ENCODE peak calls at places on chromosomes 6 and 20, in eight cellular contexts. T, O, V, K, D, A, Y and E are unnamed samples.

GRCh38 chr20:51678041-51678697 is 90.0 kb downstream of the ATP9A start:
- DNase-seq in T (no peak), O (peak; percentile 12), V (no peak), K (no peak), D (no peak), A (no peak), Y (peak; percentile 60), E (no peak)

GRCh38 chr6:51554029-51554428 is 533.4 kb downstream of the PKHD1 start:
- DNase-seq in T (no peak), O (no peak), V (no peak), K (no peak), D (no peak), A (no peak), Y (no peak), E (no peak)

GRCh38 chr20:51460569-51461265 is 81.8 kb downstream of the NFATC2 start:
- DNase-seq in T (peak; percentile 76), O (no peak), V (no peak), K (no peak), D (no peak), A (no peak), Y (no peak), E (no peak)

GRCh38 chr6:128847481-128848168 is 35.3 kb upstream of the LAMA2 start:
- DNase-seq in T (no peak), O (no peak), V (no peak), K (no peak), D (no peak), A (no peak), Y (no peak), E (no peak)

GRCh38 chr6:107532707-107533106 is 42.8 kb downstream of the SOBP start:
- DNase-seq in T (no peak), O (no peak), V (peak; percentile 51), K (no peak), D (no peak), A (no peak), Y (peak; percentile 64), E (no peak)

GRCh38 chr20:58870293-58871014 is 17.9 kb downstream of the GNAS start:
- DNase-seq in T (peak; percentile 84), O (no peak), V (peak; percentile 57), K (no peak), D (peak; percentile 80), A (peak; percentile 78), Y (peak; percentile 81), E (peak; percentile 93)

GRCh38 chr20:35523298-35523888 is 6.1 kb downstream of the C20orf173 start:
- DNase-seq in T (no peak), O (no peak), V (no peak), K (no peak), D (no peak), A (no peak), Y (no peak), E (peak; percentile 77)

GRCh38 chr6:80205404-80205803 is 98.9 kb downstream of the BCKDHB start:
- DNase-seq in T (no peak), O (no peak), V (no peak), K (no peak), D (no peak), A (no peak), Y (no peak), E (peak; percentile 3)

GRCh38 chr6:2661651-2662050 is 89.1 kb downstream of the MYLK4 start:
- DNase-seq in T (no peak), O (no peak), V (no peak), K (no peak), D (no peak), A (no peak), Y (no peak), E (no peak)

GRCh38 chr6:77633993-77634392 is 18.8 kb upstream of the MEI4 start:
- DNase-seq in T (no peak), O (peak; percentile 81), V (no peak), K (no peak), D (no peak), A (no peak), Y (no peak), E (no peak)

GRCh38 chr20:35595456-35595855 is 20.2 kb upstream of the SPAG4 start:
- DNase-seq in T (peak; percentile 64), O (no peak), V (no peak), K (no peak), D (no peak), A (peak; percentile 24), Y (no peak), E (no peak)

GRCh38 chr20:46062621-46063020 is 27.1 kb downstream of the NCOA5 start:
- DNase-seq in T (no peak), O (no peak), V (no peak), K (no peak), D (no peak), A (no peak), Y (no peak), E (no peak)

GRCh38 chr6:2695464-2696095 is 55.1 kb downstream of the MYLK4 start:
- DNase-seq in T (no peak), O (no peak), V (no peak), K (peak; percentile 36), D (peak; percentile 28), A (no peak), Y (no peak), E (no peak)

GRCh38 chr6:3540253-3540820 is 83.5 kb upstream of the SLC22A23 start:
- DNase-seq in T (no peak), O (no peak), V (no peak), K (no peak), D (no peak), A (no peak), Y (no peak), E (no peak)

GRCh38 chr6:24357336-24358218 is at the start of gene DCDC2:
- DNase-seq in T (peak; percentile 78), O (peak; percentile 22), V (no peak), K (no peak), D (peak; percentile 9), A (peak; percentile 89), Y (peak; percentile 62), E (peak; percentile 98)

GRCh38 chr6:56101141-56101553 is 146.2 kb downstream of the COL21A1 start:
- DNase-seq in T (no peak), O (peak; percentile 97), V (no peak), K (peak; percentile 41), D (no peak), A (no peak), Y (no peak), E (no peak)

GRCh38 chr6:105879902-105880547 is 206.1 kb upstream of the PRDM1 start:
- DNase-seq in T (peak; percentile 80), O (no peak), V (no peak), K (no peak), D (no peak), A (no peak), Y (no peak), E (no peak)

GRCh38 chr6:19664878-19665715 is 172.1 kb upstream of the ID4 start:
- DNase-seq in T (no peak), O (peak; percentile 20), V (no peak), K (no peak), D (no peak), A (no peak), Y (no peak), E (no peak)

GRCh38 chr20:14582855-14583254 is 245.4 kb upstream of the FLRT3 start:
- DNase-seq in T (no peak), O (no peak), V (no peak), K (no peak), D (no peak), A (no peak), Y (no peak), E (no peak)

GRCh38 chr6:123208111-123208510 is 212.1 kb downstream of the CLVS2 start:
- DNase-seq in T (no peak), O (no peak), V (no peak), K (no peak), D (no peak), A (no peak), Y (no peak), E (no peak)

GRCh38 chr6:151009576-151009975 is 144.1 kb downstream of the MTHFD1L start:
- DNase-seq in T (no peak), O (no peak), V (no peak), K (no peak), D (no peak), A (no peak), Y (no peak), E (no peak)

GRCh38 chr20:23658989-23659609 is 21.3 kb upstream of the CST3 start:
- DNase-seq in T (no peak), O (no peak), V (no peak), K (no peak), D (no peak), A (no peak), Y (no peak), E (peak; percentile 73)

GRCh38 chr6:84018453-84019061 is 15.0 kb upstream of the MRAP2 start:
- DNase-seq in T (no peak), O (no peak), V (no peak), K (peak; percentile 40), D (no peak), A (no peak), Y (no peak), E (no peak)

GRCh38 chr20:3716195-3716834 is 3.9 kb upstream of the SIGLEC1 start:
- DNase-seq in T (no peak), O (no peak), V (no peak), K (peak; percentile 51), D (peak; percentile 64), A (no peak), Y (peak; percentile 55), E (peak; percentile 77)

DNA sequence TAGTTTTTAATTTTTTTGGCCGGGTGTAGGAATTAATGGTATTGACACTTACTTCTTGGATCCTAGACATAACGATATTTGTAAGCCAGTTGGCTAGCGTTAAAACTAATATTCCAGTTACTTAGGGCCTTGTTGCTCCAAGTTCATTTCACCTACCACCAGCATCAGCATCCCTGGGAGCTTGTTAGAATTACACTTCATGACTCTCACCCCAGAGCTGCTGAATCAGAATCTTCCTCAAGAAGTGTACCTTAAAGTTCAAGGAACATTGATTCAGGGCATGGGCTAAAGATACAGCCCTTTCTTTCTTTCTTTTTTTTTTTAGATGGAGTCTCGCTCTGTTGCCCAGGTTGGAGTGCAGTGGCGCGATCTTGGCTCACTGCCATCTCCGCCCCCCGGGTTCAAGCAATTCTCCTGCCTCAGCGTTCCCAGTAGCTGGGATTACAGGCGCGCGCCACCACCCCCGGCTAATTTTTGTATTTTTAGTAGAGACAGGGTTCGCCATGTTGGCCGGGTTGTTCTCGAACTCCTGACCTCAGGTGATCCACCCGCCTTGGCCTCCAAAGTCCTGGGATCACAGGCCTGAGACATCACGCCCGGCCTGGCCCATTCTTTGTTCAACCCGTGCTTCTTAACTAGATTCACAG is 1.1 kb downstream of the SLX4IP start:
- DNase-seq in T (peak; percentile 79), O (no peak), V (no peak), K (no peak), D (no peak), A (peak; percentile 36), Y (no peak), E (no peak)
- H3K4me3 ChIP-seq in T (peak overlapping the region; percentile 73), O (no peak overlapping the region), V (no peak overlapping the region), K (peak overlapping the region; percentile 63), D (peak overlapping the region; percentile 81), A (no peak overlapping the region), Y (no peak overlapping the region), E (peak overlapping the region; percentile 37)

GRCh38 chr6:41712651-41713103 is 22.7 kb downstream of the TFEB start:
- DNase-seq in T (peak; percentile 72), O (no peak), V (peak; percentile 80), K (no peak), D (no peak), A (no peak), Y (peak; percentile 84), E (no peak)
- H3K4me1 ChIP-seq in T (peaks cover 28% of the 10 kb centered on the region), O (peaks cover 32% of the 10 kb centered on the region), V (peaks cover 100% of the 10 kb centered on the region), K (peaks cover 41% of the 10 kb centered on the region), D (peaks cover 42% of the 10 kb centered on the region), A (peaks cover 10% of the 10 kb centered on the region), Y (peaks cover 95% of the 10 kb centered on the region), E (no peaks in the 10 kb centered on the region)

GRCh38 chr6:71533939-71534379 is 245.3 kb downstream of the OGFRL1 start:
- DNase-seq in T (no peak), O (no peak), V (no peak), K (peak; percentile 3), D (no peak), A (no peak), Y (no peak), E (peak; percentile 34)
- TF ChIP-seq CTCF in T (peak; percentile 22), O (peak; percentile 64), V (peak; percentile 75), K (peak; percentile 44), D (peak; percentile 60), A (peak; percentile 26), Y (peak; percentile 67), E (peak; percentile 76)

GRCh38 chr6:31969712-31970603 is 2.0 kb downstream of the DXO start:
- DNase-seq in T (peak; percentile 73), O (peak; percentile 66), V (no peak), K (no peak), D (no peak), A (no peak), Y (no peak), E (no peak)
- H3K4me3 ChIP-seq in T (no peak overlapping the region), O (no peak overlapping the region), V (no peak overlapping the region), K (no peak overlapping the region), D (no peak overlapping the region), A (no peak overlapping the region), Y (peak overlapping the region; percentile 95), E (no peak overlapping the region)